ENCODE peak calls at places on chromosomes 3 and 15, in six cellular contexts. I, W, M, Z, H and O are unnamed samples.
A peak's percentile ranks its signal among the peaks of the same experiment; 100 is the strongest.

GRCh38 chr3:23455775-23456174 is 252.6 kb downstream of the UBE2E2 start:
- DNase-seq in W (no peak), M (no peak), Z (no peak), H (no peak), I (no peak), O (no peak)

GRCh38 chr3:187955076-187955952 is 198.6 kb upstream of the LPP start:
- DNase-seq in W (peak; percentile 65), M (no peak), Z (no peak), I (no peak), H (no peak), O (no peak)

GRCh38 chr15:38890194-38890593 is 325.6 kb upstream of the RASGRP1 start:
- DNase-seq in H (no peak), Z (no peak), I (no peak), W (no peak), M (no peak), O (no peak)

GRCh38 chr3:184807549-184807948 is 4.4 kb upstream of the VPS8 start:
- DNase-seq in M (no peak), W (no peak), H (no peak), Z (no peak), I (no peak), O (no peak)

GRCh38 chr3:102460579-102460978 is 25.8 kb downstream of the ZPLD1 start:
- DNase-seq in H (no peak), I (no peak), Z (no peak), M (no peak), W (no peak), O (no peak)

GRCh38 chr3:23826382-23827061 is 20.8 kb downstream of the UBE2E1 start:
- DNase-seq in W (no peak), I (no peak), H (no peak), M (no peak), Z (no peak), O (no peak)

GRCh38 chr3:7876741-7877297 is 624.8 kb upstream of the LMCD1 start:
- DNase-seq in W (no peak), Z (peak; percentile 22), H (peak; percentile 19), M (peak; percentile 81), I (peak; percentile 77), O (no peak)

GRCh38 chr3:85427467-85427866 is 468.7 kb downstream of the CADM2 start:
- DNase-seq in H (no peak), I (no peak), M (no peak), W (no peak), Z (no peak), O (no peak)

GRCh38 chr3:171654809-171655208 is 155.5 kb downstream of the PLD1 start:
- DNase-seq in I (no peak), M (no peak), Z (no peak), H (no peak), W (peak; percentile 81), O (no peak)

GRCh38 chr3:76040946-76041345 is 255.6 kb upstream of the ZNF717 start:
- DNase-seq in I (no peak), M (no peak), W (no peak), H (no peak), Z (no peak), O (no peak)

GRCh38 chr3:113746955-113747718 is at the start of gene ATP6V1A:
- DNase-seq in Z (peak; percentile 69), M (peak; percentile 91), I (peak; percentile 89), W (peak; percentile 84), H (peak; percentile 68), O (peak; percentile 87)

GRCh38 chr3:114668099-114668498 is 374.3 kb downstream of the TIGIT start:
- DNase-seq in Z (no peak), W (no peak), I (no peak), M (no peak), H (no peak), O (no peak)

GRCh38 chr3:49634736-49635135 is 39.4 kb upstream of the APEH start:
- DNase-seq in I (no peak), W (no peak), Z (no peak), H (no peak), M (no peak), O (no peak)

GRCh38 chr3:131216801-131217200 is 164.8 kb upstream of the NUDT16 start:
- DNase-seq in M (no peak), H (no peak), I (peak; percentile 56), Z (no peak), W (peak; percentile 57), O (no peak)

GRCh38 chr15:46091860-46092450 is 457.1 kb downstream of the SQOR start:
- DNase-seq in H (no peak), W (no peak), I (peak; percentile 21), M (no peak), Z (peak; percentile 4), O (no peak)

GRCh38 chr3:123419850-123420292 is 29.0 kb downstream of the ADCY5 start:
- DNase-seq in H (no peak), M (no peak), I (no peak), Z (no peak), W (peak; percentile 89), O (no peak)

GRCh38 chr3:55486101-55486856 is 827 bp downstream of the WNT5A start:
- DNase-seq in H (no peak), M (no peak), W (peak; percentile 90), I (peak; percentile 46), Z (no peak), O (peak; percentile 84)

GRCh38 chr15:36399276-36399675 is 180.2 kb upstream of the CDIN1 start:
- DNase-seq in Z (no peak), M (no peak), W (no peak), I (no peak), H (no peak), O (no peak)

GRCh38 chr3:42937334-42937733 is 31.4 kb downstream of the ZNF662 start:
- DNase-seq in H (no peak), Z (no peak), I (no peak), W (no peak), M (no peak), O (no peak)